ENCODE peak calls at places on chromosome 18, in ten cellular contexts. J, F, V, A, M, G, S, P, B and L are unnamed samples.

GRCh38 chr18:73462092-73462491 is 594.3 kb upstream of the NETO1 start:
- DNase-seq in F (no peak), S (no peak), G (no peak), B (no peak), J (no peak), A (no peak), P (no peak), M (no peak), V (no peak), L (peak)

GRCh38 chr18:8188196-8188595 is 421.0 kb upstream of the RAB12 start:
- DNase-seq in M (peak), J (no peak), P (no peak), B (no peak), A (no peak), V (no peak), S (no peak), F (no peak), G (no peak), L (no peak)

GRCh38 chr18:10205136-10205535 is 249.3 kb upstream of the APCDD1 start:
- DNase-seq in M (no peak), F (no peak), P (no peak), G (no peak), A (no peak), V (no peak), B (no peak), J (no peak), S (no peak), L (no peak)

GRCh38 chr18:76338088-76338487 is 157.0 kb downstream of the ZNF516 start:
- DNase-seq in G (no peak), F (no peak), J (no peak), V (no peak), M (no peak), P (no peak), A (no peak), B (no peak), S (no peak), L (no peak)

GRCh38 chr18:36493349-36494281 is 196.1 kb downstream of the FHOD3 start:
- DNase-seq in B (peak), A (peak), J (peak), S (no peak), M (no peak), G (no peak), F (no peak), V (no peak), P (no peak), L (no peak)

GRCh38 chr18:70384181-70384790 is 95.4 kb downstream of the SOCS6 start:
- DNase-seq in S (no peak), V (no peak), A (no peak), P (no peak), M (peak), B (peak), F (no peak), G (peak), J (no peak), L (no peak)

GRCh38 chr18:58227361-58227930 is 183.4 kb downstream of the NEDD4L start:
- DNase-seq in A (no peak), M (no peak), S (no peak), B (no peak), G (no peak), V (no peak), F (no peak), P (no peak), J (no peak), L (no peak)

GRCh38 chr18:46422552-46423055 is 234.4 kb downstream of the LOXHD1 start:
- DNase-seq in V (no peak), S (no peak), A (no peak), P (no peak), F (no peak), G (no peak), B (no peak), M (no peak), J (no peak), L (no peak)